ENCODE peak calls at places on chromosomes 4 and X, in four cellular contexts. One of them, this sample, is unnamed. For H3K4me1, the result is how much of the 10 kb centered on the place peaks cover.

GRCh38 chr4:243407-243806 is 61.9 kb downstream of the ZNF732 start:
- DNase-seq in transverse colon: no peak
- DNase-seq in breast epithelium: no peak
- DNase-seq in CD8-positive, alpha-beta T cell: no peak
- DNase-seq in this sample: no peak

GRCh38 chrX:151396042-151396826 is 772 bp upstream of the VMA21 start:
- DNase-seq in breast epithelium: peak
- DNase-seq in transverse colon: peak
- DNase-seq in CD8-positive, alpha-beta T cell: no peak
- DNase-seq in this sample: peak

GRCh38 chrX:13203281-13203680 is 116.6 kb downstream of the ATXN3L start:
- DNase-seq in transverse colon: no peak
- DNase-seq in CD8-positive, alpha-beta T cell: no peak
- DNase-seq in breast epithelium: no peak
- DNase-seq in this sample: no peak

GRCh38 chr4:184937030-184937710 is 81.1 kb upstream of the HELT start:
- DNase-seq in CD8-positive, alpha-beta T cell: no peak
- DNase-seq in breast epithelium: no peak
- DNase-seq in transverse colon: no peak
- DNase-seq in this sample: no peak

GRCh38 chrX:136405126-136405525 is 82.6 kb upstream of the BRS3 start:
- DNase-seq in CD8-positive, alpha-beta T cell: no peak
- DNase-seq in breast epithelium: no peak
- DNase-seq in transverse colon: no peak
- DNase-seq in this sample: no peak

GRCh38 chr4:864456-865120 is 38.7 kb upstream of the CPLX1 start:
- DNase-seq in CD8-positive, alpha-beta T cell: no peak
- DNase-seq in transverse colon: no peak
- DNase-seq in breast epithelium: no peak
- DNase-seq in this sample: no peak

GRCh38 chr4:89898304-89898716 is 3.7 kb downstream of the MMRN1 start:
- DNase-seq in transverse colon: no peak
- DNase-seq in CD8-positive, alpha-beta T cell: no peak
- DNase-seq in breast epithelium: no peak
- DNase-seq in this sample: no peak

GRCh38 chr4:30912098-30912719 is 192.0 kb downstream of the PCDH7 start:
- DNase-seq in transverse colon: no peak
- DNase-seq in breast epithelium: no peak
- DNase-seq in CD8-positive, alpha-beta T cell: no peak
- DNase-seq in this sample: no peak

GRCh38 chrX:130772313-130773140 is 130.5 kb downstream of the ENOX2 start:
- DNase-seq in CD8-positive, alpha-beta T cell: no peak
- DNase-seq in transverse colon: no peak
- DNase-seq in breast epithelium: no peak
- DNase-seq in this sample: no peak

GRCh38 chr4:112173593-112174559 is 28.6 kb downstream of the FAM241A start:
- DNase-seq in CD8-positive, alpha-beta T cell: no peak
- DNase-seq in transverse colon: peak
- DNase-seq in breast epithelium: no peak
- DNase-seq in this sample: no peak

DNA sequence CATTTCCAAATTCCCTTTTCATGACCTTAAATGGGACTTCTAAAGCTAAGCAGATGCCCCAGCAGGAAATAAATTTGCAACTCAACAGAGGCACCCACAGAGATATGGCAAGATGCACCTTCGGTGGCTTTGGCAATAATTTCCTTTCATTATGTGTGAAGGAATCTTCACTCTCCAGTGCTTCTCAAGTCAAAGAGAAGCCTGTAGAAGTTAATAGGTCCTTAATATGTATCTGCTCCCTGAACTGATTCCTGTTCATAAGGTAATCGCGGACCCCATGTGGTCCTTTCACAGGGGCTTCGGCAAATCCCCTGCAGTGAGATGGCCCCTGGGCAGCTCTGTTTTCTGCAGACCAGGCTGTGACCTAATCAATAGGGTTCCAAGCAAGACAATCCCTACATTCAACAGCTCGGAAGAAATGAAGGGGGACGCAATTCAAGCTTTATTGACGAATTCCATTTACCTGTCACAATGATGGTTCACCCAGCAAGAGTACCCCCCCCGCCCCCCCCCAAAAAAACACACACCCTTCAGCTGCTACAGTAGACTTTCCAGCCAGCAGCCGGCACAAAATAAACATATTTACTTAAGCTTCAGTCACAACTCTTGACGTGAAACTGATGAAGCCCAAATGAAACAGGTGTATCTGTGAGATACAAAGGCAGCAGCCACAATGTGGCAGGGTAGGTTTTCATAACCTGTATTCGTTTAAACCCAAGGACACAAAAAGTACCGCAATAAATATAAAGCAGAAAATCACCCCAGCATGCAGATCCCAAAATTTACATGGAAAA is 35.3 kb downstream of the FAT1 start:
- DNase-seq in breast epithelium: no peak
- DNase-seq in CD8-positive, alpha-beta T cell: no peak
- DNase-seq in transverse colon: no peak
- DNase-seq in this sample: no peak
- H3K4me1 ChIP-seq in breast epithelium: under half
- H3K4me1 ChIP-seq in CD8-positive, alpha-beta T cell: under half
- H3K4me1 ChIP-seq in transverse colon: under half
- H3K4me1 ChIP-seq in this sample: under half

DNA sequence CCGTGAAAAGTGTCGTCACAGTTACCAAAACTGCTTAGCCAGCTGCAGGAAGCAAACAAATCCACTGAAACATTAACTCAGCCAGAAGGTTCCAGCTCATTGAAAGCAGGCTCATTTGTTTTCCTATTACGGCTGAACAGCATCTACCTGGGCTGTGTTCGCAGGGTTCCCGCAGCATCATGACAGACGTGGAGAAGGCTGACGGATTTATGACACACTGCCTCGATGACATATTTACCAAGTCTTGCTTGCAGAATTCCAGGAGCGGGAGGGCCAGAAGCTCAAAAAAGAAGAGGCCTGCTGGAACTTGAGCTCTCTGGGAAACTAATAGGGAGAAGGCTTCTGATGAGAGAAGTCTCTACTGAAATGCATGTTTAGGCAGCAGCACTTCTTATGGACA is 781.1 kb downstream of the RAB28 start:
- DNase-seq in transverse colon: no peak
- DNase-seq in breast epithelium: no peak
- DNase-seq in CD8-positive, alpha-beta T cell: no peak
- DNase-seq in this sample: no peak
- H3K4me1 ChIP-seq in transverse colon: under half
- H3K4me1 ChIP-seq in breast epithelium: under half
- H3K4me1 ChIP-seq in CD8-positive, alpha-beta T cell: under half
- H3K4me1 ChIP-seq in this sample: under half

GRCh38 chr4:98444371-98444770 is 183.2 kb downstream of the RAP1GDS1 start:
- DNase-seq in transverse colon: no peak
- DNase-seq in CD8-positive, alpha-beta T cell: no peak
- DNase-seq in breast epithelium: no peak
- DNase-seq in this sample: no peak

GRCh38 chr4:98452091-98452490 is 190.9 kb downstream of the RAP1GDS1 start:
- DNase-seq in CD8-positive, alpha-beta T cell: no peak
- DNase-seq in transverse colon: no peak
- DNase-seq in breast epithelium: no peak
- DNase-seq in this sample: no peak

GRCh38 chr4:98447648-98448047 is 186.5 kb downstream of the RAP1GDS1 start:
- DNase-seq in breast epithelium: no peak
- DNase-seq in transverse colon: peak
- DNase-seq in CD8-positive, alpha-beta T cell: no peak
- DNase-seq in this sample: no peak

GRCh38 chr4:98446499-98447375 is 185.6 kb downstream of the RAP1GDS1 start:
- DNase-seq in transverse colon: peak
- DNase-seq in breast epithelium: peak
- DNase-seq in CD8-positive, alpha-beta T cell: peak
- DNase-seq in this sample: no peak

DNA sequence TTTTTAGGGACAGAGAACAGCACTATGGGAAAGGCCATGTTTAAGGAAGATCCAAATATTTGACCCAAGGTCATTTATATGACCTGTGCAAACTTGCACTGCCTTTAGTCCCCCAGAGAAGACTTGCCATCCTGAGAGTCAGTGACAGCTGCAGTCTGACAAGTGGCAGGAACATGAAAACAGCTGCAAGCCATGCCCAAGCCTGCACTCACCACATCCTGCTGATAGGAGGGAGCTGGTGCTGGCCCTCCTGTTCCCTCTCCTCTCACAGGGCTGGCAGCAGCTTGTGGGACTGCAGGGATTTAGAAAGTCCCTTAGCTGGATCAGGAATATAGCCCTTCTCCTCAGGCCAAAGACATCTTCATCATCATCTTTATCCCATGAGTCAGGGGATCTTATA is 187.7 kb downstream of the RAP1GDS1 start:
- DNase-seq in CD8-positive, alpha-beta T cell: no peak
- DNase-seq in breast epithelium: no peak
- DNase-seq in transverse colon: peak
- DNase-seq in this sample: no peak
- H3K4me1 ChIP-seq in CD8-positive, alpha-beta T cell: under half
- H3K4me1 ChIP-seq in breast epithelium: under half
- H3K4me1 ChIP-seq in transverse colon: under half
- H3K4me1 ChIP-seq in this sample: under half

GRCh38 chr4:121769341-121769740 is 4.4 kb upstream of the SMIM43 start:
- DNase-seq in CD8-positive, alpha-beta T cell: no peak
- DNase-seq in breast epithelium: no peak
- DNase-seq in transverse colon: no peak
- DNase-seq in this sample: no peak
- H3K4me1 ChIP-seq in CD8-positive, alpha-beta T cell: under half
- H3K4me1 ChIP-seq in breast epithelium: under half
- H3K4me1 ChIP-seq in transverse colon: under half
- H3K4me1 ChIP-seq in this sample: under half

GRCh38 chr4:77798385-77798784 is 20.8 kb downstream of the CNOT6L start:
- DNase-seq in CD8-positive, alpha-beta T cell: no peak
- DNase-seq in breast epithelium: no peak
- DNase-seq in transverse colon: no peak
- DNase-seq in this sample: no peak

GRCh38 chr4:77802406-77802805 is 16.8 kb downstream of the CNOT6L start:
- DNase-seq in CD8-positive, alpha-beta T cell: no peak
- DNase-seq in breast epithelium: no peak
- DNase-seq in transverse colon: no peak
- DNase-seq in this sample: no peak

GRCh38 chr4:77801260-77801608 is 17.9 kb downstream of the CNOT6L start:
- DNase-seq in transverse colon: no peak
- DNase-seq in breast epithelium: no peak
- DNase-seq in CD8-positive, alpha-beta T cell: no peak
- DNase-seq in this sample: no peak

GRCh38 chr4:77800483-77801259 is 18.5 kb downstream of the CNOT6L start:
- DNase-seq in CD8-positive, alpha-beta T cell: no peak
- DNase-seq in transverse colon: no peak
- DNase-seq in breast epithelium: no peak
- DNase-seq in this sample: no peak

GRCh38 chr4:77800077-77800476 is 19.1 kb downstream of the CNOT6L start:
- DNase-seq in CD8-positive, alpha-beta T cell: no peak
- DNase-seq in transverse colon: no peak
- DNase-seq in breast epithelium: no peak
- DNase-seq in this sample: no peak
- H3K4me1 ChIP-seq in CD8-positive, alpha-beta T cell: half or more
- H3K4me1 ChIP-seq in transverse colon: under half
- H3K4me1 ChIP-seq in breast epithelium: under half
- H3K4me1 ChIP-seq in this sample: under half

GRCh38 chr4:166435449-166435848 is 562.4 kb downstream of the TLL1 start:
- DNase-seq in breast epithelium: no peak
- DNase-seq in CD8-positive, alpha-beta T cell: no peak
- DNase-seq in transverse colon: no peak
- DNase-seq in this sample: no peak

GRCh38 chr4:166432125-166432524 is 559.1 kb downstream of the TLL1 start:
- DNase-seq in breast epithelium: no peak
- DNase-seq in CD8-positive, alpha-beta T cell: no peak
- DNase-seq in transverse colon: no peak
- DNase-seq in this sample: no peak

GRCh38 chr4:166432842-166433241 is 559.8 kb downstream of the TLL1 start:
- DNase-seq in CD8-positive, alpha-beta T cell: no peak
- DNase-seq in breast epithelium: no peak
- DNase-seq in transverse colon: no peak
- DNase-seq in this sample: no peak
- H3K4me1 ChIP-seq in CD8-positive, alpha-beta T cell: under half
- H3K4me1 ChIP-seq in breast epithelium: under half
- H3K4me1 ChIP-seq in transverse colon: under half
- H3K4me1 ChIP-seq in this sample: under half

GRCh38 chr4:48193096-48193836 is 59.2 kb upstream of the TXK start:
- DNase-seq in transverse colon: no peak
- DNase-seq in breast epithelium: no peak
- DNase-seq in CD8-positive, alpha-beta T cell: no peak
- DNase-seq in this sample: no peak
- H3K4me1 ChIP-seq in transverse colon: under half
- H3K4me1 ChIP-seq in breast epithelium: under half
- H3K4me1 ChIP-seq in CD8-positive, alpha-beta T cell: under half
- H3K4me1 ChIP-seq in this sample: under half

DNA sequence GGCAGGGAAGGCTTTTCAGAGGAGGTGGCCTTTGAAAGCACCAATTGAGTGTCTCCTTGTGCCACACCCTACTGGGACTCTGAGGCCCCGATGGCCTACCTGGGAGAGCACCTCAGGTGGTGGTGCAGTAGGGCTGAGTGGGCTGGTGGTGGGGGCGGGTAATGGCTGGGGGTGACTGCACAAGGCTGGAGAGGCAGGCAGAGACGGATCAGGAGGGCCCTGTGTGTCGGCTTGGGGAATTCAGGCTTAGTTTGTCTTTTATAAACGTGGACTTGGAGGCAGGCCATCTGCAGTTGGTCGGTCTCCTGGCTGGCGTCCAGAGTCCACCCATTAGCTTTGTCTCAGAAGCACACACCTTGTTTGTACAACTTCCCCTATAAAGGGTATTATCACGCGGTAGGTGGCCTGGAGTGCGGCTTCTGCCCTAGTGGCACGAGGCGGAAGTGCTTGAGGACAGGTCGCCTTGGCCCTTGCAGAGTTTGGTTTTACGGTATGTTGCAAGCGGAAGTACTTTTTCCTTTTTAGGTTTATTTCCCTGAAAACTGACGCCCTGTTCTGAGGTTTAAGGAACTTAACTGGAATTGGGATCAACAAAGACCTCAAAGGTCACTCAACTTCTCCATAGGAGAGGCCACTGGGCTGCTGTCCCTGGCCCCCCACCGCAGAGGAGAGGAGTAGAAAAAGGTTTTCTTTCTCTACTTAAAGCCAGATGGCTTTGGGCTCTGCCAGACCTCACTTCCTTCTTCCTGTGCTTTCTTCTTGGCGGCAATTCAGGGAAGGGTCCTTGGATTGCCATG is 8.0 kb downstream of the TBC1D14 start:
- DNase-seq in CD8-positive, alpha-beta T cell: no peak
- DNase-seq in breast epithelium: peak
- DNase-seq in transverse colon: peak
- DNase-seq in this sample: no peak
- H3K4me1 ChIP-seq in CD8-positive, alpha-beta T cell: half or more
- H3K4me1 ChIP-seq in breast epithelium: under half
- H3K4me1 ChIP-seq in transverse colon: under half
- H3K4me1 ChIP-seq in this sample: under half